ENCODE peak calls at places on chromosomes 13 and 19, in six cellular contexts. T is PC-3, V is fibroblast of lung, E is tibial artery, F is PC-9, G is ascending aorta. X is an unnamed sample.

GRCh38 chr19:52778811-52779210 is 7.8 kb downstream of the ZNF600 start:
- DNase-seq in T (no peak), V (no peak), E (no peak), F (no peak), G (no peak), X (peak; percentile 3)

GRCh38 chr19:17775245-17775927 is 19.6 kb upstream of the B3GNT3 start:
- DNase-seq in T (peak; percentile 74), V (no peak), E (peak; percentile 39), F (peak; percentile 57), G (no peak), X (peak; percentile 19)

GRCh38 chr13:48235100-48235813 is 2.3 kb downstream of the ITM2B start:
- DNase-seq in T (peak; percentile 32), V (peak; percentile 42), E (peak; percentile 56), F (peak; percentile 39), G (no peak), X (peak; percentile 25)

GRCh38 chr13:113086031-113086750 is 19.4 kb upstream of the F7 start:
- DNase-seq in T (no peak), V (no peak), E (no peak), F (no peak), G (no peak), X (peak; percentile 12)

GRCh38 chr13:21511841-21512240 is 52.7 kb upstream of the ZDHHC20 start:
- DNase-seq in T (no peak), V (no peak), E (no peak), F (no peak), G (no peak), X (peak; percentile 31)

GRCh38 chr19:15717781-15718180 is 10.0 kb upstream of the OR10H2 start:
- DNase-seq in T (no peak), V (no peak), E (no peak), F (peak; percentile 37), G (no peak), X (no peak)

GRCh38 chr13:97258801-97259200 is 36.7 kb downstream of the MBNL2 start:
- DNase-seq in T (no peak), V (no peak), E (no peak), F (no peak), G (no peak), X (peak; percentile 64)

GRCh38 chr19:55189424-55189823 is 9.3 kb upstream of the SYT5 start:
- DNase-seq in T (peak; percentile 99), V (peak; percentile 96), E (peak; percentile 25), F (peak; percentile 90), G (no peak), X (peak; percentile 95)

GRCh38 chr13:105139380-105140285 is 1395.8 kb downstream of the EFNB2 start:
- DNase-seq in T (no peak), V (peak; percentile 76), E (peak; percentile 54), F (peak; percentile 77), G (peak; percentile 78), X (peak; percentile 62)

GRCh38 chr19:4057913-4058695 is 8.6 kb downstream of the ZBTB7A start:
- DNase-seq in T (peak; percentile 77), V (peak; percentile 93), E (peak; percentile 92), F (peak; percentile 76), G (peak; percentile 95), X (peak; percentile 85)

GRCh38 chr19:38559428-38560401 is 58.0 kb downstream of the MAP4K1 start:
- DNase-seq in T (no peak), V (no peak), E (no peak), F (no peak), G (no peak), X (no peak)

GRCh38 chr19:43465468-43466120 is at the start of gene LYPD3:
- DNase-seq in T (peak; percentile 93), V (peak; percentile 54), E (no peak), F (peak; percentile 91), G (no peak), X (peak; percentile 31)

GRCh38 chr19:43467276-43467675 is 1.9 kb upstream of the LYPD3 start:
- DNase-seq in T (peak; percentile 23), V (no peak), E (no peak), F (no peak), G (no peak), X (no peak)

GRCh38 chr19:43468354-43469159 is 3.1 kb upstream of the LYPD3 start:
- DNase-seq in T (no peak), V (no peak), E (no peak), F (peak; percentile 52), G (no peak), X (no peak)

GRCh38 chr19:43467730-43468129 is 2.3 kb upstream of the LYPD3 start:
- DNase-seq in T (peak; percentile 71), V (peak; percentile 74), E (no peak), F (peak; percentile 74), G (no peak), X (peak; percentile 70)

GRCh38 chr19:43466793-43467192 is 1.4 kb upstream of the LYPD3 start:
- DNase-seq in T (no peak), V (no peak), E (no peak), F (no peak), G (no peak), X (no peak)
- H3K4me1 ChIP-seq in T (peaks cover 67% of the 10 kb centered on the region), V (peaks cover 3% of the 10 kb centered on the region), E (peaks cover 11% of the 10 kb centered on the region), F (peaks cover 57% of the 10 kb centered on the region), G (peaks cover 8% of the 10 kb centered on the region), X (peaks cover 18% of the 10 kb centered on the region)

GRCh38 chr13:79402074-79402635 is 3.9 kb downstream of the RBM26 start:
- DNase-seq in T (no peak), V (peak; percentile 6), E (no peak), F (no peak), G (no peak), X (no peak)
- H3K4me1 ChIP-seq in T (peaks cover 26% of the 10 kb centered on the region), V (no peaks in the 10 kb centered on the region), E (peaks cover 75% of the 10 kb centered on the region), F (peaks cover 34% of the 10 kb centered on the region), G (peaks cover 37% of the 10 kb centered on the region), X (peaks cover 3% of the 10 kb centered on the region)

GRCh38 chr19:14416743-14417214 is 2.4 kb downstream of the DDX39A start:
- DNase-seq in T (no peak), V (no peak), E (peak; percentile 65), F (no peak), G (no peak), X (no peak)
- H3K4me1 ChIP-seq in T (peaks cover 23% of the 10 kb centered on the region), V (peaks cover 11% of the 10 kb centered on the region), E (peaks cover 68% of the 10 kb centered on the region), F (peaks cover 23% of the 10 kb centered on the region), G (peaks cover 25% of the 10 kb centered on the region), X (peaks cover 11% of the 10 kb centered on the region)

GRCh38 chr19:45278087-45278486 is 27.0 kb downstream of the MARK4 start:
- DNase-seq in T (no peak), V (no peak), E (no peak), F (no peak), G (no peak), X (no peak)
- H3K4me1 ChIP-seq in T (no peaks in the 10 kb centered on the region), V (no peaks in the 10 kb centered on the region), E (no peaks in the 10 kb centered on the region), F (no peaks in the 10 kb centered on the region), G (no peaks in the 10 kb centered on the region), X (peaks cover 8% of the 10 kb centered on the region)